ENCODE peak calls at places on chromosomes 3 and 15, in five cellular contexts. One of them, this sample, is unnamed. For H3K4me1, the result is how much of the 10 kb centered on the place peaks cover.

GRCh38 chr3:37945803-37946530 is 44.6 kb upstream of the VILL start:
- DNase-seq in Peyer's patch: no peak
- DNase-seq in heart left ventricle: no peak
- DNase-seq in uterus: peak
- DNase-seq in thyroid gland: peak
- DNase-seq in this sample: no peak

GRCh38 chr3:176055851-176056250 is 1141.4 kb downstream of the TBL1XR1 start:
- DNase-seq in Peyer's patch: no peak
- DNase-seq in heart left ventricle: no peak
- DNase-seq in uterus: no peak
- DNase-seq in thyroid gland: no peak
- DNase-seq in this sample: no peak

GRCh38 chr15:100230784-100231183 is 111.0 kb downstream of the ADAMTS17 start:
- DNase-seq in Peyer's patch: no peak
- DNase-seq in heart left ventricle: no peak
- DNase-seq in uterus: no peak
- DNase-seq in thyroid gland: no peak
- DNase-seq in this sample: no peak

GRCh38 chr3:194604837-194605236 is 28.4 kb downstream of the TMEM44 start:
- DNase-seq in Peyer's patch: no peak
- DNase-seq in heart left ventricle: no peak
- DNase-seq in uterus: no peak
- DNase-seq in thyroid gland: no peak
- DNase-seq in this sample: no peak

GRCh38 chr3:139173372-139174108 is 128.8 kb upstream of the PRR23C start:
- DNase-seq in Peyer's patch: no peak
- DNase-seq in heart left ventricle: no peak
- DNase-seq in uterus: no peak
- DNase-seq in thyroid gland: peak
- DNase-seq in this sample: peak

GRCh38 chr3:129485681-129486056 is 42.8 kb upstream of the RHO start:
- DNase-seq in Peyer's patch: peak
- DNase-seq in heart left ventricle: peak
- DNase-seq in uterus: peak
- DNase-seq in thyroid gland: peak
- DNase-seq in this sample: peak

GRCh38 chr3:30607032-30607833 is 832 bp downstream of the TGFBR2 start:
- DNase-seq in Peyer's patch: peak
- DNase-seq in heart left ventricle: peak
- DNase-seq in uterus: peak
- DNase-seq in thyroid gland: peak
- DNase-seq in this sample: peak

GRCh38 chr3:45978348-45978747 is 17.3 kb downstream of the FYCO1 start:
- DNase-seq in Peyer's patch: peak
- DNase-seq in heart left ventricle: no peak
- DNase-seq in uterus: peak
- DNase-seq in thyroid gland: peak
- DNase-seq in this sample: no peak

GRCh38 chr15:70466895-70467529 is 296.3 kb downstream of the UACA start:
- DNase-seq in Peyer's patch: peak
- DNase-seq in heart left ventricle: peak
- DNase-seq in uterus: peak
- DNase-seq in thyroid gland: peak
- DNase-seq in this sample: peak

GRCh38 chr3:65398953-65399352 is 639.8 kb downstream of the MAGI1 start:
- DNase-seq in Peyer's patch: no peak
- DNase-seq in heart left ventricle: no peak
- DNase-seq in uterus: no peak
- DNase-seq in thyroid gland: no peak
- DNase-seq in this sample: no peak

GRCh38 chr3:59486468-59486964 is 436.7 kb upstream of the CFAP20DC start:
- DNase-seq in Peyer's patch: no peak
- DNase-seq in heart left ventricle: peak
- DNase-seq in uterus: no peak
- DNase-seq in thyroid gland: no peak
- DNase-seq in this sample: no peak

GRCh38 chr3:189630667-189631372 is 369 bp upstream of the TP63 start:
- DNase-seq in Peyer's patch: no peak
- DNase-seq in heart left ventricle: no peak
- DNase-seq in uterus: no peak
- DNase-seq in thyroid gland: no peak
- DNase-seq in this sample: no peak

GRCh38 chr3:149657458-149657795 is 398 bp downstream of the WWTR1 start:
- DNase-seq in Peyer's patch: no peak
- DNase-seq in heart left ventricle: no peak
- DNase-seq in uterus: peak
- DNase-seq in thyroid gland: peak
- DNase-seq in this sample: peak

GRCh38 chr15:66707310-66708160 is 5.5 kb downstream of the SMAD6 start:
- DNase-seq in Peyer's patch: no peak
- DNase-seq in heart left ventricle: peak
- DNase-seq in uterus: peak
- DNase-seq in thyroid gland: peak
- DNase-seq in this sample: no peak

GRCh38 chr15:24955549-24955929 is 752 bp downstream of the SNRPN start:
- DNase-seq in Peyer's patch: no peak
- DNase-seq in heart left ventricle: peak
- DNase-seq in uterus: peak
- DNase-seq in thyroid gland: peak
- DNase-seq in this sample: peak

GRCh38 chr3:158165730-158166129 is 55.8 kb downstream of the RSRC1 start:
- DNase-seq in Peyer's patch: no peak
- DNase-seq in heart left ventricle: no peak
- DNase-seq in uterus: no peak
- DNase-seq in thyroid gland: no peak
- DNase-seq in this sample: no peak

GRCh38 chr15:90671216-90671615 is 45.9 kb upstream of the BLM start:
- DNase-seq in Peyer's patch: no peak
- DNase-seq in heart left ventricle: no peak
- DNase-seq in uterus: no peak
- DNase-seq in thyroid gland: no peak
- DNase-seq in this sample: no peak

GRCh38 chr3:30354513-30354912 is 251.9 kb upstream of the TGFBR2 start:
- DNase-seq in Peyer's patch: no peak
- DNase-seq in heart left ventricle: peak
- DNase-seq in uterus: peak
- DNase-seq in thyroid gland: no peak
- DNase-seq in this sample: no peak

GRCh38 chr3:149475451-149476060 is 1.1 kb downstream of the TM4SF4 start:
- DNase-seq in Peyer's patch: no peak
- DNase-seq in heart left ventricle: no peak
- DNase-seq in uterus: no peak
- DNase-seq in thyroid gland: no peak
- DNase-seq in this sample: no peak

GRCh38 chr3:42926310-42926709 is 20.4 kb downstream of the ZNF662 start:
- DNase-seq in Peyer's patch: no peak
- DNase-seq in heart left ventricle: no peak
- DNase-seq in uterus: no peak
- DNase-seq in thyroid gland: no peak
- DNase-seq in this sample: no peak

GRCh38 chr15:49270541-49271421 is 100.7 kb downstream of the GALK2 start:
- DNase-seq in Peyer's patch: no peak
- DNase-seq in heart left ventricle: peak
- DNase-seq in uterus: no peak
- DNase-seq in thyroid gland: peak
- DNase-seq in this sample: peak

DNA sequence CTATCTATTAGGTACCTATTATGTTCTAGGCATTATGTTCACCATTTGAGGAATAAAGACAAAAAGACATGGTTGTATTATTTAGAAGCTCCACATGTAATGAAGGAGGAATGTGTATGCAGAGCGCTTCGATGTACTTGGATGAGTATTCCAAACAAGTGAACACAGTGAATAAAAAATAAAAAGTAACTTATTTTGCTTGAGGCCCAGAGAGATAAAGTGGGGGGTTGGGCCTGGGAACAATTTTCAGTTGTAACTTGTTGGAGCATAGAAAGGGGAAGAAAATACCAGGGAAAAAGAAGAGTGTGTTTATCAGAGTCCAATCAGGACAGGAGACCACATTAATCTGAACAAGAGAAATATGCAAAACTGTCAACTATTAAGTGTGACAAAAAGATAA is 445.7 kb upstream of the BCHE start:
- DNase-seq in Peyer's patch: no peak
- DNase-seq in heart left ventricle: no peak
- DNase-seq in uterus: no peak
- DNase-seq in thyroid gland: no peak
- DNase-seq in this sample: no peak
- H3K4me1 ChIP-seq in Peyer's patch: under half
- H3K4me1 ChIP-seq in heart left ventricle: under half
- H3K4me1 ChIP-seq in uterus: under half
- H3K4me1 ChIP-seq in thyroid gland: under half
- H3K4me1 ChIP-seq in this sample: under half

GRCh38 chr15:92069308-92070244 is 216.1 kb downstream of the SLCO3A1 start:
- DNase-seq in Peyer's patch: no peak
- DNase-seq in heart left ventricle: peak
- DNase-seq in uterus: peak
- DNase-seq in thyroid gland: no peak
- DNase-seq in this sample: peak
- TF ChIP-seq CTCF in Peyer's patch: no peak
- TF ChIP-seq CTCF in heart left ventricle: no peak
- TF ChIP-seq CTCF in uterus: no peak
- TF ChIP-seq CTCF in thyroid gland: no peak
- TF ChIP-seq CTCF in this sample: no peak

DNA sequence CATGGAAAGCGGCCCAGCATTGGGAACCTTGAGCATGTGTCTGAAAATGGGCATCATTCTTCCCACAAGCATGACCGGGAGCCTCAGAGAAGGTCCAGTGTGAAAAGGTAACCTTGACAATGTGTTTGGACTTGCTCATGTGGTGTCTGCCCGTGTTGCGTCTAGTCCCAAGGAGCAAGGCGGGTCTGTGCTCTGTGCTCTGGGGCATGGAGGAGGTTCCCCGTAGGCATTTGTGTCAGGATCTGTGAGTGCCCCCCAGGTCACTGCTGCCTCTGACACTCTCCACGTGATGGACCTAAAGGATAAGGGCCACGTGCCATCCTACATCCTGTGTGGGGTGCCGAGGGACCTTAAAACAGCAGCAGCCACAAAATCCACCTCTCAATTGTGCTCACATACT is 44.9 kb downstream of the CHDH start:
- DNase-seq in Peyer's patch: no peak
- DNase-seq in heart left ventricle: no peak
- DNase-seq in uterus: no peak
- DNase-seq in thyroid gland: no peak
- DNase-seq in this sample: no peak
- TF ChIP-seq POLR2A in Peyer's patch: no peak
- TF ChIP-seq POLR2A in heart left ventricle: no peak
- TF ChIP-seq POLR2A in uterus: no peak
- TF ChIP-seq POLR2A in thyroid gland: no peak
- TF ChIP-seq POLR2A in this sample: no peak

GRCh38 chr15:68807249-68807648 is 13.4 kb downstream of the ANP32A start:
- DNase-seq in Peyer's patch: no peak
- DNase-seq in heart left ventricle: peak
- DNase-seq in uterus: no peak
- DNase-seq in thyroid gland: no peak
- DNase-seq in this sample: peak

GRCh38 chr15:68809517-68809916 is 11.2 kb downstream of the ANP32A start:
- DNase-seq in Peyer's patch: no peak
- DNase-seq in heart left ventricle: no peak
- DNase-seq in uterus: no peak
- DNase-seq in thyroid gland: no peak
- DNase-seq in this sample: no peak

GRCh38 chr15:68808770-68809169 is 11.9 kb downstream of the ANP32A start:
- DNase-seq in Peyer's patch: no peak
- DNase-seq in heart left ventricle: no peak
- DNase-seq in uterus: no peak
- DNase-seq in thyroid gland: no peak
- DNase-seq in this sample: no peak

GRCh38 chr15:68808091-68808490 is 12.6 kb downstream of the ANP32A start:
- DNase-seq in Peyer's patch: no peak
- DNase-seq in heart left ventricle: no peak
- DNase-seq in uterus: no peak
- DNase-seq in thyroid gland: no peak
- DNase-seq in this sample: no peak

DNA sequence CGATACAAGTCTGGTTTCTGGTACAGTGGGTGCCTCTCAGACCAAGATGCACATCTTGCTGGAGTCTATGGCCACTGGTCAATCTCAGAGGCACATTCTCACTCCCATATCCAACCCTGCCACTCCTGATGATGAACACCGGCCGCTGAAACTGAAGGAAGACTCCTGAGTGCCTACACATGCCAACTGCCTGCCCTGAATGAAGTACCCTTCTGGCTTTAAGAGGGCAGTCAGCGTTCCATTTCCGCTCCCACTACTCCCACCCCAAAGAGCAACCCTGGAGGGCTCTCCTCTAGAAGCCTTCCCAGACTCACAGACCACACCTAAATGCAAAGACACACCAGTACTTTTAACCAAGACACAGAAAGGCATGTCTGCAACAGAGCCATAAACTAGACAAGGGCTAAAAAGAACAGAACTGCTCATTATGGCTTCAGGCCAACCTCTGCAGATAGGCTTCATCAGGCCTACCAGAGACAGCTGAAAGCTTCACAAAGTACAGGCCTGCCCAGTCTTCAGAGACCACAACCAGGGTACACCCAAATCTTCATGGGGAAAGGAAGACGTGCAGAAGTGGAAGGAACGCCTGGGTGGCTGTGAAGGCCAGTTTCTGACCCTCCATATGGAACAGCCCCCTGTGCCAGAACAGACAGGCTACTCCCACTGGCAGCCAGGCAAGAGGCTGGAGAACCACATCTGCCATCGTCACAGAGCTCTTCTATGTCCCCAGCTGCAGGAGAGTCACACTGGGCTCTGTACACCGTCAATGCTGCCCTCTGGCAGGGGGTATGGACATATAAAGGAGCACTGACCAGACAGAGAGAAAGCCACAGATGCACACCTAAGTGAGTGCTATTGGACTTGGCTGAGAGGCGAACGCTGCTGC is 14.2 kb downstream of the ANP32A start:
- DNase-seq in Peyer's patch: no peak
- DNase-seq in heart left ventricle: peak
- DNase-seq in uterus: no peak
- DNase-seq in thyroid gland: peak
- DNase-seq in this sample: no peak
- H3K4me1 ChIP-seq in Peyer's patch: under half
- H3K4me1 ChIP-seq in heart left ventricle: half or more
- H3K4me1 ChIP-seq in uterus: under half
- H3K4me1 ChIP-seq in thyroid gland: under half
- H3K4me1 ChIP-seq in this sample: under half

GRCh38 chr15:62250176-62250575 is 85.1 kb upstream of the C2CD4B start:
- DNase-seq in Peyer's patch: no peak
- DNase-seq in heart left ventricle: no peak
- DNase-seq in uterus: no peak
- DNase-seq in thyroid gland: no peak
- DNase-seq in this sample: no peak
- TF ChIP-seq CTCF in Peyer's patch: no peak
- TF ChIP-seq CTCF in heart left ventricle: no peak
- TF ChIP-seq CTCF in uterus: no peak
- TF ChIP-seq CTCF in thyroid gland: no peak
- TF ChIP-seq CTCF in this sample: no peak

GRCh38 chr15:39920510-39921273 is 626 bp upstream of the GPR176 start:
- DNase-seq in Peyer's patch: peak
- DNase-seq in heart left ventricle: peak
- DNase-seq in uterus: peak
- DNase-seq in thyroid gland: peak
- DNase-seq in this sample: peak
- TF ChIP-seq POLR2A in Peyer's patch: no peak
- TF ChIP-seq POLR2A in heart left ventricle: peak
- TF ChIP-seq POLR2A in uterus: peak
- TF ChIP-seq POLR2A in thyroid gland: no peak
- TF ChIP-seq POLR2A in this sample: peak

This sample was measured in adrenal gland.